ENCODE peak calls at places on chromosomes 16 and 17, in ten cellular contexts. S, P, F, D, M, O, H, A, Z and R are unnamed samples.

GRCh38 chr17:4837471-4838305 is 4.5 kb downstream of the MINK1 start:
- DNase-seq in Z (no peak), M (no peak), H (no peak), D (no peak), S (no peak), O (no peak), F (no peak), A (no peak), P (no peak), R (no peak)

GRCh38 chr17:31552568-31552967 is 161.1 kb downstream of the RAB11FIP4 start:
- DNase-seq in F (no peak), D (no peak), Z (no peak), P (no peak), H (no peak), A (no peak), S (no peak), O (no peak), M (no peak), R (no peak)

GRCh38 chr16:52383640-52384292 is 163.2 kb downstream of the TOX3 start:
- DNase-seq in H (peak), D (peak), O (no peak), S (no peak), P (no peak), F (no peak), M (peak), A (no peak), Z (no peak), R (no peak)

GRCh38 chr17:76884995-76885896 is 17.0 kb downstream of the MGAT5B start:
- DNase-seq in O (no peak), Z (no peak), H (no peak), D (no peak), F (no peak), M (no peak), S (no peak), A (peak), P (no peak), R (no peak)

GRCh38 chr17:52148969-52149351 is 9.6 kb downstream of the CA10 start:
- DNase-seq in M (no peak), H (peak), P (no peak), D (no peak), O (no peak), A (no peak), F (no peak), Z (no peak), S (no peak), R (no peak)

GRCh38 chr17:7747586-7747985 is 30.0 kb downstream of the DNAH2 start:
- DNase-seq in D (no peak), H (no peak), A (no peak), Z (no peak), F (no peak), M (no peak), O (no peak), S (no peak), P (no peak), R (no peak)

GRCh38 chr17:31068291-31068690 is 26.5 kb upstream of the NF1 start:
- DNase-seq in M (no peak), O (no peak), P (peak), A (no peak), H (no peak), S (peak), Z (peak), D (peak), F (peak), R (no peak)

GRCh38 chr17:42111901-42112551 is 488 bp downstream of the DHX58 start:
- DNase-seq in P (peak), F (peak), D (no peak), H (peak), A (no peak), M (no peak), S (peak), O (peak), Z (peak), R (peak)

GRCh38 chr17:14374268-14374667 is 73.4 kb downstream of the HS3ST3B1 start:
- DNase-seq in F (no peak), Z (no peak), O (no peak), A (no peak), D (no peak), P (no peak), S (no peak), H (no peak), M (no peak), R (no peak)

GRCh38 chr16:57535680-57536305 is 578 bp downstream of the CCDC102A start:
- DNase-seq in O (peak), A (peak), M (peak), D (peak), H (peak), S (peak), F (peak), P (peak), Z (peak), R (peak)

GRCh38 chr16:65121870-65122723 is at the start of gene CDH11:
- DNase-seq in O (peak), M (no peak), P (no peak), S (no peak), H (peak), A (peak), D (no peak), Z (no peak), F (no peak), R (peak)

GRCh38 chr17:30379303-30380105 is 777 bp downstream of the CPD start:
- DNase-seq in O (peak), F (peak), H (no peak), P (peak), S (peak), M (no peak), D (no peak), Z (peak), A (peak), R (peak)

GRCh38 chr16:28136751-28137434 is 73.4 kb upstream of the GSG1L start:
- DNase-seq in A (no peak), P (no peak), Z (no peak), M (no peak), S (peak), O (no peak), F (no peak), H (no peak), D (no peak), R (no peak)

GRCh38 chr16:87555647-87556046 is 46.7 kb upstream of the JPH3 start:
- DNase-seq in A (no peak), D (no peak), M (no peak), S (no peak), F (no peak), H (no peak), P (no peak), Z (no peak), O (no peak), R (no peak)

GRCh38 chr16:1729026-1729425 is 23.0 kb downstream of the MAPK8IP3 start:
- DNase-seq in P (no peak), F (no peak), O (no peak), H (no peak), A (no peak), D (no peak), S (no peak), M (no peak), Z (no peak), R (no peak)

GRCh38 chr17:51056813-51057510 is 63.7 kb downstream of the SPAG9 start:
- DNase-seq in H (peak), P (no peak), D (peak), S (peak), M (no peak), F (no peak), Z (peak), A (peak), O (no peak), R (no peak)

GRCh38 chr16:75026892-75027391 is 28.1 kb downstream of the ZNRF1 start:
- DNase-seq in Z (no peak), P (no peak), F (no peak), M (no peak), D (no peak), A (no peak), O (no peak), H (no peak), S (no peak), R (no peak)

GRCh38 chr16:24358117-24358516 is 102.0 kb downstream of the CACNG3 start:
- DNase-seq in D (no peak), A (no peak), H (no peak), O (no peak), S (no peak), F (no peak), Z (no peak), P (no peak), M (no peak), R (no peak)

GRCh38 chr17:50290074-50290702 is 15.9 kb downstream of the TMEM92 start:
- DNase-seq in P (no peak), D (no peak), A (no peak), O (no peak), M (no peak), Z (peak), S (peak), H (peak), F (peak), R (peak)

GRCh38 chr16:24540575-24541240 is 1.3 kb downstream of the RBBP6 start:
- DNase-seq in M (no peak), F (no peak), S (peak), D (no peak), A (no peak), O (peak), Z (peak), H (peak), P (no peak), R (no peak)

GRCh38 chr17:17694229-17695081 is 13.2 kb downstream of the RAI1 start:
- DNase-seq in F (peak), A (peak), D (peak), H (peak), Z (peak), O (peak), P (peak), S (peak), M (peak), R (peak)

GRCh38 chr17:10198509-10199249 is at the start of gene GAS7:
- DNase-seq in M (no peak), S (peak), D (no peak), Z (peak), F (peak), P (peak), H (no peak), O (peak), A (peak), R (peak)

GRCh38 chr16:57870753-57871454 is 68.6 kb upstream of the KIFC3 start:
- DNase-seq in O (no peak), F (no peak), P (no peak), S (no peak), Z (no peak), D (no peak), H (no peak), M (no peak), A (no peak), R (no peak)

GRCh38 chr17:18371455-18371854 is 6.1 kb upstream of the EVPLL start:
- DNase-seq in A (no peak), M (no peak), F (no peak), D (no peak), H (no peak), Z (no peak), S (no peak), P (no peak), O (no peak), R (no peak)

GRCh38 chr16:35255816-35256215 is 1796.4 kb downstream of the TP53TG3F start:
- DNase-seq in S (no peak), O (no peak), P (no peak), M (no peak), H (no peak), F (no peak), Z (no peak), A (no peak), D (no peak), R (no peak)

GRCh38 chr17:78951967-78952551 is 26.9 kb upstream of the TIMP2 start:
- DNase-seq in H (no peak), M (no peak), S (no peak), A (no peak), Z (peak), F (no peak), P (no peak), O (no peak), D (no peak), R (no peak)